ENCODE peak calls at places on chromosomes 12 and 14, in ten cellular contexts. L is cardiac muscle cell, K is PC-9, B is upper lobe of right lung, H is lower leg skin, J is OCI-LY7, O is Peyer's patch, Z is astrocyte of the cerebellum, C is heart right ventricle, F is transverse colon. Q is an unnamed sample.

GRCh38 chr12:130603566-130603965 is 112.5 kb downstream of the RIMBP2 start:
- DNase-seq in H (no peak), O (no peak), C (no peak), L (no peak), Z (no peak), K (no peak), J (no peak), B (no peak), F (no peak), Q (no peak)

GRCh38 chr12:27501956-27502562 is 21.9 kb upstream of the PPFIBP1 start:
- DNase-seq in F (no peak), J (no peak), B (no peak), Z (no peak), O (no peak), K (no peak), L (no peak), C (no peak), H (no peak), Q (no peak)

GRCh38 chr14:100906420-100906819 is 2.9 kb upstream of the RTL1 start:
- DNase-seq in Z (no peak), H (no peak), O (no peak), B (no peak), K (no peak), C (no peak), F (no peak), L (no peak), J (peak), Q (no peak)

GRCh38 chr14:62103497-62103896 is 341.3 kb downstream of the SNAPC1 start:
- DNase-seq in F (no peak), B (no peak), C (no peak), O (no peak), J (no peak), Z (no peak), K (no peak), L (no peak), H (no peak), Q (no peak)

GRCh38 chr12:9404031-9404430 is 195.8 kb upstream of the PZP start:
- DNase-seq in F (no peak), J (no peak), H (no peak), C (no peak), L (no peak), K (no peak), B (no peak), Z (no peak), O (no peak), Q (no peak)

GRCh38 chr14:84234281-84234680 is 1295.7 kb upstream of the FLRT2 start:
- DNase-seq in C (no peak), H (no peak), B (no peak), O (no peak), K (peak), L (peak), J (no peak), F (no peak), Z (no peak), Q (no peak)

GRCh38 chr12:65509953-65510352 is 231.5 kb downstream of the MSRB3 start:
- DNase-seq in F (no peak), Z (no peak), H (no peak), J (no peak), O (no peak), C (no peak), B (no peak), K (no peak), L (no peak), Q (no peak)

GRCh38 chr14:90091393-90091792 is 29.6 kb downstream of the KCNK13 start:
- DNase-seq in J (no peak), Z (peak), B (no peak), L (peak), K (peak), F (no peak), C (no peak), O (no peak), H (no peak), Q (peak)

GRCh38 chr12:116924558-116925453 is 14.1 kb downstream of the FBXW8 start:
- DNase-seq in O (peak), L (peak), Z (peak), C (no peak), H (no peak), F (peak), J (peak), K (peak), B (no peak), Q (peak)

GRCh38 chr14:64673748-64674147 is 30.5 kb upstream of the PLEKHG3 start:
- DNase-seq in Z (no peak), L (no peak), C (no peak), B (no peak), H (peak), J (no peak), O (peak), F (no peak), K (peak), Q (peak)

GRCh38 chr12:93002278-93003054 is 73.4 kb upstream of the EEA1 start:
- DNase-seq in Z (peak), B (no peak), H (peak), K (no peak), C (peak), F (no peak), O (no peak), J (no peak), L (peak), Q (peak)

GRCh38 chr12:10719482-10719881 is 3.6 kb downstream of the YBX3 start:
- DNase-seq in B (no peak), Z (no peak), C (peak), F (no peak), K (no peak), O (no peak), H (peak), L (peak), J (no peak), Q (no peak)

GRCh38 chr12:121009744-121010143 is 6.5 kb downstream of the C12orf43 start:
- DNase-seq in F (peak), L (peak), K (no peak), C (no peak), J (peak), H (no peak), Z (peak), O (peak), B (no peak), Q (peak)

GRCh38 chr12:12896261-12896660 is 4.9 kb downstream of the GPRC5A start:
- DNase-seq in Z (no peak), H (no peak), O (no peak), K (peak), C (no peak), J (no peak), F (no peak), L (peak), B (no peak), Q (peak)

GRCh38 chr14:59415836-59416620 is 49.2 kb downstream of the GPR135 start:
- DNase-seq in L (no peak), B (no peak), F (no peak), O (no peak), K (no peak), J (no peak), H (no peak), Z (no peak), C (no peak), Q (no peak)

GRCh38 chr12:53564941-53565340 is 57.7 kb upstream of the NPFF start:
- DNase-seq in O (peak), J (no peak), Z (no peak), H (no peak), K (no peak), F (no peak), B (no peak), L (no peak), C (no peak), Q (no peak)

GRCh38 chr12:100574262-100575074 is 984 bp downstream of the GAS2L3 start:
- DNase-seq in C (peak), F (no peak), Z (peak), O (no peak), B (no peak), L (peak), K (peak), H (no peak), J (no peak), Q (no peak)

GRCh38 chr12:57224973-57225679 is 4.4 kb upstream of the SHMT2 start:
- DNase-seq in O (peak), L (peak), J (peak), B (peak), K (no peak), H (no peak), C (no peak), F (peak), Z (no peak), Q (no peak)

GRCh38 chr12:211639-212382 is 2.1 kb downstream of the SLC6A12 start:
- DNase-seq in K (no peak), O (no peak), C (no peak), B (no peak), F (no peak), J (no peak), H (no peak), Z (no peak), L (no peak), Q (no peak)

GRCh38 chr12:11510671-11511070 is 115.3 kb upstream of the PRB2 start:
- DNase-seq in Z (no peak), O (no peak), B (no peak), H (no peak), J (no peak), L (no peak), C (no peak), F (no peak), K (peak), Q (no peak)

GRCh38 chr12:57459055-57459749 is 383 bp upstream of the GLI1 start:
- DNase-seq in L (peak), J (peak), O (peak), F (peak), K (peak), C (peak), H (peak), Z (peak), B (peak), Q (peak)

GRCh38 chr12:122374707-122375106 is 47.8 kb downstream of the CLIP1 start:
- DNase-seq in F (no peak), L (peak), H (no peak), O (no peak), K (no peak), J (no peak), Z (no peak), B (no peak), C (no peak), Q (no peak)

GRCh38 chr14:74401504-74402241 is 24.3 kb downstream of the SYNDIG1L start:
- DNase-seq in B (no peak), J (peak), F (peak), K (peak), C (peak), Z (no peak), L (no peak), O (peak), H (peak), Q (no peak)

GRCh38 chr12:93802293-93802692 is 125.1 kb downstream of the CRADD start:
- DNase-seq in K (no peak), J (no peak), Z (no peak), H (no peak), L (peak), O (no peak), C (no peak), F (no peak), B (no peak), Q (no peak)

GRCh38 chr12:100593490-100593889 is 20.0 kb downstream of the GAS2L3 start:
- DNase-seq in L (peak), Z (peak), B (no peak), H (no peak), O (no peak), K (no peak), C (no peak), F (no peak), J (no peak), Q (peak)

GRCh38 chr12:5026342-5026938 is 17.2 kb upstream of the KCNA5 start:
- DNase-seq in F (no peak), H (no peak), K (no peak), O (no peak), C (peak), B (no peak), J (no peak), L (no peak), Z (no peak), Q (no peak)

GRCh38 chr14:68557648-68558047 is 235.2 kb downstream of the ZFP36L1 start:
- DNase-seq in L (no peak), O (no peak), F (no peak), H (no peak), J (peak), C (no peak), Z (no peak), B (no peak), K (no peak), Q (no peak)

GRCh38 chr12:3040026-3040656 is 37.0 kb upstream of the TSPAN9 start:
- DNase-seq in L (no peak), Z (no peak), K (no peak), F (no peak), B (no peak), C (no peak), J (no peak), O (no peak), H (no peak), Q (no peak)

GRCh38 chr12:50059440-50060119 is 2.2 kb downstream of the ASIC1 start:
- DNase-seq in H (no peak), C (no peak), L (no peak), O (no peak), K (no peak), J (no peak), Z (no peak), B (no peak), F (no peak), Q (no peak)

GRCh38 chr14:37384870-37385596 is 187.3 kb downstream of the MIPOL1 start:
- DNase-seq in H (no peak), O (no peak), K (no peak), J (no peak), C (no peak), L (no peak), Z (no peak), F (no peak), B (no peak), Q (no peak)

GRCh38 chr12:131901431-131902331 is 7.3 kb downstream of the ULK1 start:
- DNase-seq in K (no peak), H (no peak), O (no peak), B (peak), J (no peak), Z (no peak), F (no peak), C (peak), L (no peak), Q (no peak)

DNA sequence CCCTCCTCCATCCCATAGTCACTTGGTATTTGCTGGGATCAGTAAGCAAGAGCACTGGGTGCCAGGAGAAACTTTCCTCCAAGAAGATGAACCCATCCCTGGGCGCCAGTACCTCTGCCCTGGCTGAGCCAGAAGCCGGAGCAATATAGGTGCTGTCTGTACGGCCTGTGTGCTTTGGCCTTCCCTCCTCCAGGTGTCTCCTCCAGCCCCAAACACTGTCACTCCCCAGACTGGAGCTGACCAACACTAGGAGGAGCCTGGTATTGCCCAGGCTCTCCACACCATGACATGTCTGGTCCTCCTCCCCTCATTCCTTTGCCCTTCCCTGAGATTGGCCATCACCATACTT is 4.9 kb downstream of the GSTZ1 start:
- DNase-seq in F (no peak), B (no peak), J (no peak), Z (no peak), O (no peak), L (no peak), H (no peak), C (no peak), K (no peak), Q (no peak)
- TF ChIP-seq CTCF in F (no peak), B (no peak), J (no peak), Z (no peak), O (no peak), L (no peak), H (no peak), C (no peak), K (peak), Q (no peak)

DNA sequence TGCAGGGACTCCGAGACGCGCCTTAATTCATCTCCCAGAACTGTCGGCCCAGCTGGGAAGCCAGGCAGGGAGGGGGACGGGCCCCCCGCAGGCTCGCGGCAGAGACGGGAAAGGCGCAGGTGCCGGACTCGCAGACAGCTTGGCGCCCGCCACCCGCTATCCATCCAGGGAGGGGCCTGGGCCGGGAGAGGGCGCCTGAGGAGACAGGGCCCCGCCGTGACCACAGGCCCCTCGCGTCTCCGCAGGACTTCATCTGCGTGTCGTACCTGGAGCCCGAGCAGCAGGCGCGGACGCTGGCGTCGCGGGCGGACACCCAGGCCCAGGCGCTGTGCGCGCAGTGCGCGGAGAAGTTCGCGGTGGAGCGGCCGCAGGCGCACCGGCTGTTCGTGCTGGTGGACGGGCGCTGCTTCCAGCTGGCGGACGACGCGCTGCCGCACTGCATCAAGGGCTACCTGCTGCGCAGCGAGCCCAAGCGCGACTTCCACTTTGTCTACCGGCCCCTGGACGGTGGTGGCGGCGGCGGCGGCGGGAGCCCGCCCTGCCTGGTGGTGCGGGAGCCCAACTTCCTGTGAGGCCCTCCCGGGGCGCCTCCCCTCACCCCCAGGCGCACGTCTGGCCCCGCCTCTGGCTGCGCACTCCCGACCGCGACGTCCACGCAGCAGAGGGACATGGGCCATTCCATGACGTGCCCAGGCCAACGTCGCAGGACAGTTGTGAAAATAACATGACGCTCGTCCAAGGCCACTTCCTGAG is 60.6 kb downstream of the LGMN start:
- DNase-seq in H (no peak), K (no peak), O (no peak), F (no peak), C (peak), B (peak), J (no peak), Z (no peak), L (peak), Q (no peak)
- H3K4me3 ChIP-seq in H (no peak), K (no peak), O (peak), F (peak), C (peak), B (peak), J (no peak), Z (peak), L (peak), Q (no peak)

GRCh38 chr12:56221757-56222530 is at the start of gene RNF41:
- DNase-seq in J (peak), L (peak), H (peak), O (peak), F (peak), C (peak), B (peak), K (peak), Z (peak), Q (peak)
- TF ChIP-seq CTCF in J (peak), L (peak), H (no peak), O (no peak), F (no peak), C (no peak), B (no peak), K (no peak), Z (no peak), Q (peak)

DNA sequence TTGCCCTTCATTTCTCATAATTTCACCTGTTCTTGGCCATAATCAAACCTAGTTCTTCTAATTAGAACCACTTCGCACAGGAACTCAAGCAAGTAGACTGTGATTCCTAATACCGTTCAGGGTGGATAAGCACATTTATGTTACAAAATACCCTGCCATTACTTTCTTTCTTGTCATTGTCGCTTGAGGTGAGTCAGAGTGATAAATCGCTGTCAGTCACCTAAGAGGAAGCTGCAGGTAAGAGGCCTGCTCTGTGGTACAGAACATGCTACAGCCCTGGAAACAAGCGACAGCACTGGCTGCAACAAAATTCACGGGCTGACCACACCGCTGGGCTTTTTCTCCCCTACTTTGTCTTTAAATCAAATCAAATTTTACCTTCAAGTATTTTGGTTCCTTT is 218.2 kb downstream of the ANO6 start:
- DNase-seq in C (no peak), J (no peak), Z (no peak), F (no peak), K (no peak), O (no peak), B (no peak), H (no peak), L (no peak), Q (no peak)
- H3K4me3 ChIP-seq in C (no peak), J (no peak), Z (no peak), F (no peak), K (no peak), O (no peak), B (no peak), H (no peak), L (no peak), Q (no peak)

GRCh38 chr12:109947511-109947910 is 47.4 kb downstream of the TCHP start:
- DNase-seq in L (peak), O (no peak), K (no peak), J (no peak), Z (peak), B (no peak), H (no peak), F (no peak), C (no peak), Q (peak)
- TF ChIP-seq CTCF in L (no peak), O (no peak), K (no peak), J (no peak), Z (no peak), B (no peak), H (no peak), F (no peak), C (no peak), Q (no peak)

GRCh38 chr14:102826161-102826560 is 48.9 kb downstream of the TRAF3 start:
- DNase-seq in J (no peak), O (no peak), L (no peak), B (no peak), Z (no peak), H (no peak), K (no peak), C (no peak), F (no peak), Q (no peak)

GRCh38 chr14:102826751-102827675 is 49.8 kb downstream of the TRAF3 start:
- DNase-seq in F (no peak), K (peak), B (no peak), C (no peak), J (no peak), Z (no peak), O (no peak), H (no peak), L (no peak), Q (no peak)

GRCh38 chr14:102823546-102823945 is 46.3 kb downstream of the TRAF3 start:
- DNase-seq in K (no peak), C (no peak), J (no peak), L (no peak), B (no peak), O (no peak), F (no peak), Z (no peak), H (no peak), Q (no peak)

GRCh38 chr14:102824832-102825231 is 47.6 kb downstream of the TRAF3 start:
- DNase-seq in Z (no peak), H (no peak), K (peak), O (no peak), C (peak), J (no peak), B (no peak), L (no peak), F (no peak), Q (peak)

GRCh38 chr14:102825307-102826095 is 48.3 kb downstream of the TRAF3 start:
- DNase-seq in C (no peak), B (no peak), J (no peak), O (no peak), F (no peak), H (no peak), K (no peak), L (no peak), Z (no peak), Q (no peak)
- H3K4me3 ChIP-seq in C (no peak), B (no peak), J (no peak), O (no peak), F (no peak), H (no peak), K (no peak), L (no peak), Z (no peak), Q (no peak)

Q was measured in AG10803.